ENCODE peak calls at places on chromosome 12, in eight cellular contexts. O is tibial nerve, P is thyroid gland, Y is breast epithelium, W is stomach, X is IMR-90, U is testis, D is heart left ventricle. V is an unnamed sample. For H3K27me3, the result is how much of the 10 kb centered on the place peaks cover.

GRCh38 chr12:80443974-80444666 is at the start of gene PTPRQ:
- DNase-seq in U (no peak), W (no peak), P (no peak), D (no peak), X (peak), Y (no peak), O (no peak), V (no peak)

GRCh38 chr12:120290541-120291312 is 976 bp downstream of the RNU4-2 start:
- DNase-seq in D (no peak), P (peak), O (peak), U (peak), X (no peak), W (peak), Y (no peak), V (peak)

GRCh38 chr12:113065126-113066007 is 8.8 kb downstream of the DTX1 start:
- DNase-seq in P (no peak), X (no peak), W (no peak), U (peak), O (no peak), D (no peak), Y (no peak), V (no peak)

GRCh38 chr12:115023279-115023678 is 339.3 kb upstream of the TBX3 start:
- DNase-seq in W (no peak), O (no peak), U (no peak), Y (no peak), P (no peak), X (peak), D (no peak), V (no peak)

GRCh38 chr12:21308785-21309184 is 25.9 kb downstream of the SLCO1A2 start:
- DNase-seq in O (no peak), U (no peak), P (no peak), Y (no peak), W (no peak), X (no peak), D (no peak), V (no peak)

GRCh38 chr12:48165089-48166031 is 8.0 kb upstream of the ASB8 start:
- DNase-seq in W (no peak), O (no peak), U (no peak), X (peak), P (no peak), Y (no peak), D (no peak), V (no peak)

GRCh38 chr12:77033658-77034164 is 31.7 kb downstream of the E2F7 start:
- DNase-seq in X (no peak), Y (no peak), P (no peak), O (no peak), W (no peak), D (no peak), U (no peak), V (no peak)

GRCh38 chr12:124588689-124589318 is 21.4 kb upstream of the NCOR2 start:
- DNase-seq in X (peak), U (peak), P (no peak), O (peak), D (peak), Y (no peak), W (no peak), V (no peak)

GRCh38 chr12:69354561-69355187 is 4.9 kb upstream of the YEATS4 start:
- DNase-seq in P (no peak), D (no peak), U (no peak), O (no peak), Y (no peak), W (no peak), X (no peak), V (no peak)

GRCh38 chr12:110590806-110591326 is 7.7 kb upstream of the PPTC7 start:
- DNase-seq in D (no peak), Y (no peak), O (no peak), X (peak), P (no peak), U (no peak), W (no peak), V (no peak)

GRCh38 chr12:77847060-77847541 is 16.4 kb downstream of the NAV3 start:
- DNase-seq in W (no peak), U (no peak), D (no peak), O (no peak), Y (no peak), P (no peak), X (peak), V (no peak)

GRCh38 chr12:32102234-32102633 is 4.4 kb upstream of the BICD1 start:
- DNase-seq in D (no peak), U (no peak), O (no peak), Y (no peak), W (no peak), X (no peak), P (no peak), V (no peak)

GRCh38 chr12:65961731-65962130 is 137.4 kb downstream of the HMGA2 start:
- DNase-seq in X (no peak), U (no peak), Y (no peak), O (no peak), D (no peak), W (no peak), P (no peak), V (no peak)

GRCh38 chr12:24478254-24478653 is 470.6 kb downstream of the BCAT1 start:
- DNase-seq in Y (no peak), O (no peak), W (no peak), D (no peak), X (no peak), U (no peak), P (no peak), V (no peak)

GRCh38 chr12:6347367-6348338 is 5.8 kb upstream of the TNFRSF1A start:
- DNase-seq in O (peak), U (peak), P (peak), Y (no peak), D (no peak), X (peak), W (peak), V (no peak)

GRCh38 chr12:56266634-56267442 is at the start of gene COQ10A:
- DNase-seq in O (peak), Y (peak), X (peak), D (peak), W (peak), U (peak), P (peak), V (peak)

GRCh38 chr12:19978193-19978592 is 390.1 kb upstream of the PDE3A start:
- DNase-seq in D (no peak), X (peak), O (no peak), P (no peak), U (no peak), Y (no peak), W (no peak), V (no peak)

GRCh38 chr12:124217508-124217981 is 77.3 kb upstream of the RFLNA start:
- DNase-seq in U (no peak), D (no peak), P (peak), X (no peak), Y (no peak), O (no peak), W (no peak), V (no peak)

GRCh38 chr12:47982311-47982710 is 18.9 kb downstream of the TMEM106C start:
- DNase-seq in D (no peak), O (no peak), W (no peak), Y (no peak), X (no peak), P (no peak), U (no peak), V (no peak)

GRCh38 chr12:31507966-31508365 is 83.0 kb downstream of the DENND5B start:
- DNase-seq in W (no peak), U (no peak), P (no peak), D (no peak), O (no peak), Y (no peak), X (peak), V (no peak)

GRCh38 chr12:32535260-32535999 is 136.1 kb downstream of the FGD4 start:
- DNase-seq in Y (no peak), D (peak), P (peak), O (peak), U (peak), X (peak), W (peak), V (peak)

GRCh38 chr12:88298761-88299242 is 156.7 kb downstream of the TMTC3 start:
- DNase-seq in Y (no peak), D (no peak), O (no peak), U (no peak), X (peak), W (peak), P (no peak), V (no peak)

GRCh38 chr12:51675062-51675803 is 84.2 kb downstream of the SCN8A start:
- DNase-seq in X (no peak), W (no peak), Y (no peak), U (no peak), O (no peak), D (no peak), P (no peak), V (no peak)

GRCh38 chr12:126204326-126204725 is 1139.1 kb downstream of the AACS start:
- DNase-seq in D (no peak), X (no peak), P (no peak), Y (no peak), W (no peak), O (no peak), U (no peak), V (no peak)

GRCh38 chr12:126202138-126202537 is 1136.9 kb downstream of the AACS start:
- DNase-seq in Y (no peak), D (no peak), X (no peak), W (no peak), U (no peak), O (no peak), P (no peak), V (no peak)

GRCh38 chr12:126198516-126198915 is 1133.3 kb downstream of the AACS start:
- DNase-seq in O (no peak), Y (no peak), D (no peak), P (no peak), X (no peak), U (no peak), W (no peak), V (no peak)

GRCh38 chr12:126196263-126196662 is 1131.0 kb downstream of the AACS start:
- DNase-seq in D (no peak), O (no peak), Y (no peak), P (no peak), U (no peak), X (no peak), W (no peak), V (no peak)

GRCh38 chr12:126198966-126199692 is 1133.9 kb downstream of the AACS start:
- DNase-seq in O (no peak), D (no peak), Y (no peak), X (no peak), W (peak), U (no peak), P (no peak), V (no peak)
- H3K27me3 ChIP-seq in O (under half), D (under half), Y (under half), X (under half), W (under half), U (under half), P (under half), V (under half)

DNA sequence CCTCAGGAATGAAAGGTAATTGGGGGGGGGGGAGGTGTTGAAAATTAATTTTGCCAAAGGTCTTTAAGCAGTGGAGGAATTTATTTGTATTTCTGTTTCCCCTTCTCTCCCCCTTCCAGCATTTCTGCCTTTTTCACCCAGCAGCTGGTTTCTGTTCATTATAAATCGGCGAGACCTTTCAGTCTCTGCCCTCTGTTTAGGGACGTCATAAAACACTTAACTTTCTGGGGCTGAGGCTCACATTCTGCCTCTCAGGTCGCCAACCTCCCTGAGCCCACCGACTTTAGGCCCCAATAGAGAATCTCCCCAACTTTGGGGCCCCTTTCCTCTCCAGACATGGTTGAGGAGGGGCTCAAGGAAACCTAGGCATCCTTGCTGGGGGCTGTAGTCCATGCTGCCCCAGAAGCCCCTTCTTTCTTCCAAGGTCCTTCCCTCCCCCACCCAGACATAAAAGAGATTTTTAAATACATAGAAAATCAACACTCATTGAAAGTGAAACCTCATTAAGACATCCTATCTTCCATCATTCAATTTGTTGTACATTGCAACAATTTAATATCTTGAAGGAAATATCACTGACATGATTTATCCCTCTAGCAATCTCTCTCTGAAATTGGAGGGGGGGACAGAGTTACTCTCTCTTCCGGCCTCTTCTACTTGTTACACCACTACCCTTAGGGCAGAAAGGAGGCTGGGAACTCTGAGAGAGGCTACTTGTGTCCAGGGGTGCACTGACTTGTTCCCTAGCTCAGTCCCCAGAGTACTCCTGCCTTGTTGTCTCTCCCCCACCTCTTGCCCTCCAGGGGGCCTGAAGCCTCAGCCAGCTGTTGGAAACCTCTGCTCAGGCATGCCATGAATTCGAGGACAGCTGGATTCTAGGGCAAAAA is 2.5 kb upstream of the HOXC6 start:
- DNase-seq in Y (peak), D (no peak), U (no peak), X (no peak), P (no peak), O (no peak), W (no peak), V (no peak)
- H3K4me3 ChIP-seq in Y (peak), D (no peak), U (no peak), X (no peak), P (no peak), O (peak), W (no peak), V (peak)

GRCh38 chr12:75487310-75487709 is 6.8 kb downstream of the GLIPR1 start:
- DNase-seq in Y (no peak), P (no peak), X (no peak), O (no peak), D (no peak), U (no peak), W (no peak), V (no peak)
- TF ChIP-seq POLR2A in Y (no peak), P (no peak), X (no peak), O (no peak), D (no peak), U (no peak), W (no peak), V (no peak)

DNA sequence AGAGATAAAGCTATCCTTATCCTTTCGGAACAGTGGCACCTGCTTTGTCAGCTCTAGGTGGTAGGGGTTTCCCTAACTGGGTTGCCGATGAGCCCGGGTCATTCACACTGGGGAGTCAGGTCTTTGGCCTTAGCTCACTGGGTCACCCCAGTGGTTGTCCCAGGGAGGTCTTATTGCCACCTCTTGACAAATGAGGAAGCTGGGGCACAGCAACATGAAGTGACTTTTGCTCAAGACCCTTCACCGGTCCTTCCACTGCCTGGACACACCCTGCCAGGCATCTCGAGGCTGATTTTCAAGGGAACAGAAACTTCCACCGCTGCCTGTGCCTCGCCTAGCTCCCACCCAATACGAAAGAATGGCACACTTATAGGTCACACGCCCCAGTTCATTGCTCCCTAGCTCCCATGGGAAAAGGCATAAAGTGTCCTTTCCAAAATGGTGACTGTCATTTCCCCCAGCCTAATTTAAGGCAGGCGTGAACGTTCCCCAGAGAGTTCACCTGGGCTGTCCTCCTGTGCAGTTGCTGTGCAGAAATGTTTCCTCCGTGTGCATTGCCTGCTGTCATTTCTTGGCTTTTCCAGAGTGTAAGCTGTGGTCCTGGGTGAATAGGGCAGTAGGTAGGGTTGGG is 156.1 kb upstream of the CCND2 start:
- DNase-seq in P (no peak), X (no peak), W (no peak), Y (no peak), U (no peak), O (no peak), D (no peak), V (no peak)
- H3K27me3 ChIP-seq in P (under half), X (under half), W (under half), Y (under half), U (under half), O (under half), D (under half), V (under half)

GRCh38 chr12:46263140-46264017 is 5.5 kb downstream of the SLC38A1 start:
- DNase-seq in U (no peak), P (no peak), X (no peak), O (no peak), D (no peak), W (no peak), Y (no peak), V (no peak)
- H3K4me3 ChIP-seq in U (no peak), P (no peak), X (no peak), O (no peak), D (no peak), W (no peak), Y (no peak), V (no peak)

GRCh38 chr12:4545195-4545594 is 6.5 kb downstream of the RAD51AP1 start:
- DNase-seq in X (no peak), Y (no peak), U (no peak), W (no peak), D (no peak), P (no peak), O (no peak), V (no peak)
- TF ChIP-seq POLR2A in X (no peak), Y (no peak), U (no peak), W (no peak), D (no peak), P (no peak), O (no peak), V (no peak)

DNA sequence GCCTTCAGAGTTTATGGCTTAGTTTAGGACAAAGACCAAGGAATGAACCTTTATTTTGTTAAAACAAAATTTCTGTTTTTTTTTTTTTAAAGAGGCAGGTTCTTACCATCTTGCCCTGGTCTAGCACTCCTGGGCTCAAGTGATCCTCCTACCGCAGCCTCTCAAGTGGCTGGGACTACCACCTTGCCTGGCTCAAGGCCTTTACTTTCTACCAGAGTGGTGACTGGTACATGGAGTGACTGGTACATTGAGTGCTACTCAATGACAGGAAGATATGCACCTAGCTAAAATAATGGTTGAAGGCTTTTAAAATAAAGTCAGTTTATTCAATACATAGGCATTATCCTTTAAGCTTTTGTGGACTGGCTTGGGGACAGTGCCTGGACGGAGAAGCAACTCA is 32.6 kb downstream of the PRICKLE1 start:
- DNase-seq in Y (no peak), D (no peak), P (no peak), W (no peak), O (no peak), X (no peak), U (no peak), V (no peak)
- H3K27me3 ChIP-seq in Y (under half), D (under half), P (under half), W (under half), O (under half), X (under half), U (under half), V (under half)

DNA sequence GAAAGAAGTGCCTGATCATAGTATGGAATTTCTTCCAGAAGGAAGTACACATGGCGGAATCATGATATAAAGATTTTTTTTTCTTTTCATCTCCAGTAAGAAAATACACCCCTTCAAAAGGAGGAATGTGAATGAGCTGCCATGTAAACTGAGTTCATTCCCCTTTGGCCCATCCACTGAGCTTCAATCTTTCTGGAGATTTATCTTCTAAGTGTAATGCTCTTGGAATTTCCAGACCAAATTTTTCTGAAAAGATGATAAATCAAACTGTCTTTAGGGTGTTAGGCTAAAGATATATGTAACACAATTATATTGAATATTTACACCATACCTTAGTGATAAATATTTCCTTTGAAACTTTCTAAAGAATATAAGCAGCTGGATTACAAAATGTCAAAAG is 5.2 kb downstream of the DCN start:
- DNase-seq in D (no peak), W (no peak), Y (no peak), P (no peak), X (peak), U (no peak), O (no peak), V (no peak)
- H3K4me3 ChIP-seq in D (peak), W (peak), Y (peak), P (no peak), X (peak), U (no peak), O (peak), V (no peak)

GRCh38 chr12:117096643-117097042 is 2.6 kb downstream of the TESC start:
- DNase-seq in P (no peak), U (no peak), W (no peak), O (no peak), Y (no peak), X (no peak), D (no peak), V (peak)

GRCh38 chr12:117098071-117098360 is 1.2 kb downstream of the TESC start:
- DNase-seq in W (no peak), O (no peak), X (no peak), Y (no peak), D (no peak), U (no peak), P (no peak), V (no peak)

GRCh38 chr12:117097159-117097558 is 2.1 kb downstream of the TESC start:
- DNase-seq in D (no peak), O (no peak), P (no peak), Y (no peak), U (no peak), X (no peak), W (no peak), V (peak)

GRCh38 chr12:117100251-117100650 is 1.0 kb upstream of the TESC start:
- DNase-seq in O (no peak), D (no peak), X (peak), W (no peak), P (peak), U (peak), Y (no peak), V (no peak)

GRCh38 chr12:117098361-117099217 is 627 bp downstream of the TESC start:
- DNase-seq in Y (no peak), O (no peak), W (peak), P (peak), U (no peak), X (no peak), D (peak), V (peak)
- TF ChIP-seq POLR2A in Y (no peak), O (no peak), W (no peak), P (no peak), U (no peak), X (no peak), D (no peak), V (no peak)